ENCODE peak calls at places on chromosome 21, in six cellular contexts. G is fibroblast of pulmonary artery, O is brain microvascular endothelial cell, N is HFF-Myc, K is body of pancreas, X is GM06990. A is an unnamed sample.

GRCh38 chr21:37878946-37879660 is 37.2 kb downstream of the KCNJ6 start:
- DNase-seq in G (peak), O (peak), N (no peak), K (no peak), X (no peak), A (peak)

GRCh38 chr21:19286901-19287300 is 883.3 kb upstream of the TMPRSS15 start:
- DNase-seq in G (no peak), O (no peak), N (no peak), K (no peak), X (no peak), A (no peak)

GRCh38 chr21:46559291-46559983 is 45.4 kb downstream of the S100B start:
- DNase-seq in G (no peak), O (no peak), N (no peak), K (no peak), X (no peak), A (no peak)

GRCh38 chr21:45316871-45317400 is 29.2 kb upstream of the POFUT2 start:
- DNase-seq in G (no peak), O (no peak), N (no peak), K (no peak), X (no peak), A (no peak)

GRCh38 chr21:16069713-16070112 is 339.9 kb downstream of the USP25 start:
- DNase-seq in G (no peak), O (no peak), N (no peak), K (no peak), X (no peak), A (no peak)

GRCh38 chr21:34974162-34974981 is 74.7 kb downstream of the RUNX1 start:
- DNase-seq in G (no peak), O (no peak), N (no peak), K (no peak), X (peak), A (no peak)

GRCh38 chr21:16851054-16851453 is 661.8 kb upstream of the CXADR start:
- DNase-seq in G (no peak), O (no peak), N (no peak), K (no peak), X (no peak), A (no peak)

GRCh38 chr21:29078884-29079765 is 5.7 kb upstream of the CCT8 start:
- DNase-seq in G (no peak), O (no peak), N (no peak), K (peak), X (peak), A (peak)

GRCh38 chr21:20443558-20444155 is 554.6 kb upstream of the NCAM2 start:
- DNase-seq in G (no peak), O (no peak), N (no peak), K (no peak), X (no peak), A (peak)

GRCh38 chr21:46561448-46562095 is 43.3 kb downstream of the S100B start:
- DNase-seq in G (no peak), O (no peak), N (no peak), K (no peak), X (no peak), A (no peak)

GRCh38 chr21:46515109-46515508 is 56.4 kb downstream of the DIP2A start:
- DNase-seq in G (peak), O (no peak), N (no peak), K (peak), X (no peak), A (peak)

GRCh38 chr21:45379171-45379900 is 25.6 kb upstream of the COL18A1 start:
- DNase-seq in G (no peak), O (no peak), N (no peak), K (no peak), X (no peak), A (no peak)

GRCh38 chr21:15730484-15731242 is 881 bp downstream of the USP25 start:
- DNase-seq in G (peak), O (no peak), N (no peak), K (peak), X (no peak), A (peak)

GRCh38 chr21:45508607-45509565 is 33.4 kb downstream of the SLC19A1 start:
- DNase-seq in G (no peak), O (no peak), N (no peak), K (no peak), X (no peak), A (no peak)

GRCh38 chr21:45317401-45318145 is 29.9 kb upstream of the POFUT2 start:
- DNase-seq in G (peak), O (no peak), N (no peak), K (peak), X (no peak), A (peak)

GRCh38 chr21:43778469-43779335 is 2.6 kb upstream of the CSTB start:
- DNase-seq in G (no peak), O (no peak), N (no peak), K (no peak), X (no peak), A (peak)
- H3K4me3 ChIP-seq in G (no peak), O (no peak), N (no peak), K (no peak), X (no peak), A (no peak)

GRCh38 chr21:44012474-44013379 is 618 bp downstream of the TRAPPC10 start:
- DNase-seq in G (peak), O (peak), N (no peak), K (peak), X (peak), A (peak)
- TF ChIP-seq CTCF in G (no peak), O (no peak), N (no peak), K (no peak), X (peak), A (no peak)

GRCh38 chr21:41680444-41681335 is 86.2 kb downstream of the RIPK4 start:
- DNase-seq in G (no peak), O (no peak), N (no peak), K (peak), X (no peak), A (no peak)
- H3K4me3 ChIP-seq in G (no peak), O (no peak), N (no peak), K (no peak), X (no peak), A (no peak)

DNA sequence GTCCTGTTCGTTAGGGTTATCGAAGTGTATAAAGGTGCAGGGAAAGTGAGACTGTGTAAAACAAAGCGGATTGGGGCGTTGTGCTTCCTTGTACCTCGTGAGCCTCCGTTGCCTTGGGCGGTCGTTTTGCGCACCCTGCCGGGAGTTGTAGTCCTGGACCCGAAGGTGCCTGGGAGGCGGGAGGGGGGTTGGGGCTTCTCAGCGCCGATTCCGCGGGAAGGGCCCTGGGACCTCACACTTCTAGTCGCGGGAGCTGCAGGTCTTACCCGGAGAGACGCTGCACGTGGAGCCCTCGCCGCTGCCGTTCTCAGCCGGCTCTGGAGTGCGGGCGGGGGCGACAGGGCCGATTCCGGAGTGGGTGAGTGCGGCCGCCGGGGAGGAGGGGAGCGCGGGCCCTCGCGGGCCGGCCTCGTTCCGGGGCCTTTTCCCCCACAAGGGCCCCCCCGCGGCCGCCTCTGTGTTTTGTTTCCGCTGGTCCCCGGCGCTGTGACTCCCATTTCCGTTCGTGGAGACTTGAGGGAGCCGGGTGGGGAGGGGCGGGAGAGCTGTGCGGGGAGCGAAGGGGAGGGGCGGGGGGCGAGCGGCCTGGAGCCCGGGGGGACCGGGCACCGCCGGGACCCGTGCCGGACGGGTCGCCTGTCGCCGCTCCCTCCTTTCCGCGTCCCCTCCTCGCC is 586 bp downstream of the GABPA start:
- DNase-seq in G (peak), O (peak), N (peak), K (peak), X (peak), A (peak)
- TF ChIP-seq CTCF in G (no peak), O (no peak), N (no peak), K (peak), X (no peak), A (peak)

DNA sequence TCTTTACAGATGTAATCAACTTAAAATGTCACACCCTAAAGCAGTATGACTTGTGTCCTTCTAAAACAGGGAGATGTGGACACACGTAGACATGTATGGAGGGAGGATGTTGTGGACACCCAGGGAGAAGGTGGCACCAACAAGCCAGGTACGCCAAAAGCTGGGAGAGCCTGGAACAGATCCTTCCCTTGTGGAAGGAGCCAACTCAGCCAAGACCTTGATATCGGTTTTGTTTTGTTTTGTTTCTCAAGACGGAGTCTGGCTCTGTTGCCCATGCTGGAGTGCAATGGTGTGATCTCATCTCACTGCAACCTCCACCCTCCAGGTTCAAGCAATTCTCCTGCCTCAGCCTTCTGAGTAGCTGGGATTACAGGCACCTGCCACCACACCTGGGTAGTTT is 45.6 kb downstream of the CHAF1B start:
- DNase-seq in G (peak), O (peak), N (no peak), K (no peak), X (no peak), A (peak)
- H3K4me3 ChIP-seq in G (peak), O (peak), N (no peak), K (no peak), X (no peak), A (no peak)

GRCh38 chr21:39022901-39023693 is 160.2 kb downstream of the PSMG1 start:
- DNase-seq in G (peak), O (no peak), N (no peak), K (peak), X (no peak), A (peak)
- TF ChIP-seq CTCF in G (peak), O (peak), N (no peak), K (peak), X (no peak), A (peak)

GRCh38 chr21:26732442-26733221 is 112.6 kb downstream of the ADAMTS1 start:
- DNase-seq in G (peak), O (peak), N (no peak), K (peak), X (no peak), A (peak)
- H3K4me3 ChIP-seq in G (no peak), O (no peak), N (no peak), K (no peak), X (no peak), A (no peak)

GRCh38 chr21:14215971-14216621 is at the start of gene RBM11:
- DNase-seq in G (peak), O (peak), N (peak), K (peak), X (peak), A (peak)
- TF ChIP-seq CTCF in G (no peak), O (no peak), N (no peak), K (no peak), X (no peak), A (no peak)

GRCh38 chr21:14536929-14537328 is 9.2 kb downstream of the SAMSN1 start:
- DNase-seq in G (no peak), O (no peak), N (no peak), K (no peak), X (no peak), A (no peak)

GRCh38 chr21:14531927-14532326 is 14.2 kb downstream of the SAMSN1 start:
- DNase-seq in G (no peak), O (no peak), N (no peak), K (no peak), X (no peak), A (no peak)

GRCh38 chr21:14530574-14530973 is 15.5 kb downstream of the SAMSN1 start:
- DNase-seq in G (no peak), O (no peak), N (no peak), K (no peak), X (no peak), A (no peak)

GRCh38 chr21:14535702-14536101 is 10.4 kb downstream of the SAMSN1 start:
- DNase-seq in G (no peak), O (no peak), N (no peak), K (no peak), X (no peak), A (no peak)

DNA sequence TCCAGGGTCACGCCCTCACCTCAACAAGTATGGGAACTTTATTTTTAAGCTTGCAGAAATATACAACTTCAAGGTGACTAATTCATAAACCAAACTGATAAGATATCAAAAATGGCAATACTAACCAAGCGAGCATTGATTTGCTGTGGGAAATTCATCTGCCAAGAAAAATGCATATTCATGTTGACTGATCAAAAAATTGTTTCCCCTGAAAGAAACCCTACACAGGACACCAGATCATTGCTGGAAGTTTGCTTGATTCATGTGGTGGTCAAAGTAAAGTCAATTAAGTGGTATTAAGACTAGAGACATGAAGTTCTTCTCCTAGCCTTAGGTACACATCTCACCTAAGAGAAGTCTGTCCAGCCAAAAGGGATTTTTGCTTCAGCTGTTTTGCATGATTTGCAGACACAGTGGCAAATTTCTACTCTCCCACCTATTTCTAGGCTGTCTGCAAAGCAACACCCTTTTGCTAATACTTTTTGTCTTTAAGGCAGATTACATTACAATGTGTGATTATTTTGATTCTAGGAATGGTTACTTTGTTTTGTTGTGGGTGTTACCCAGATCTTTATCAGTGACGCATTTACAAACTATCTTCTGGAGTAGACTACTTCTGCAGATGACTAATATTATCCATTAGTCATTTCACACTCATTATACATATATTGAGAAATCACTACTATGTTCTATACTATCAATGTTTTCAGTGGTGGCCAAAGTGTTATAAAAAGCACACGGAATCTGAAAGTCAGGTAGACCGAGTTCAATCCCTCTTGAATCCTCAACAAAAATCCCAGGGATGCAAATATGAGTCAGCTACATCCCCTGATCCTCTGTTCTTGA is 12.3 kb downstream of the SAMSN1 start:
- DNase-seq in G (peak), O (peak), N (no peak), K (no peak), X (peak), A (peak)
- H3K4me3 ChIP-seq in G (no peak), O (no peak), N (no peak), K (no peak), X (peak), A (no peak)